ENCODE peak calls at places on chromosomes 7 and 10, in four cellular contexts. Q is GM13976, W is trophoblast cell, Y is D341Med. D is an unnamed sample.

GRCh38 chr10:112250555-112250954 is 32.6 kb upstream of the TECTB start:
- DNase-seq in Y (no peak), Q (no peak), W (no peak), D (no peak)

GRCh38 chr7:44194069-44194468 is 4.8 kb upstream of the GCK start:
- DNase-seq in Y (no peak), W (no peak), Q (no peak), D (no peak)

GRCh38 chr10:110843031-110843430 is 28.7 kb upstream of the PDCD4 start:
- DNase-seq in Q (peak; percentile 83), W (no peak), Y (no peak), D (no peak)

GRCh38 chr10:112823007-112823406 is 127.0 kb upstream of the TCF7L2 start:
- DNase-seq in Y (no peak), Q (no peak), W (no peak), D (no peak)

GRCh38 chr7:3063016-3063753 is 19.5 kb upstream of the CARD11 start:
- DNase-seq in Q (peak; percentile 73), Y (no peak), W (no peak), D (no peak)

GRCh38 chr7:102983602-102984001 is 70.8 kb downstream of the LRRC17 start:
- DNase-seq in Y (no peak), W (peak; percentile 78), Q (no peak), D (no peak)

GRCh38 chr7:25389489-25390106 is 161.3 kb upstream of the NPVF start:
- DNase-seq in Q (peak; percentile 20), Y (peak; percentile 41), W (no peak), D (peak; percentile 26)

GRCh38 chr10:130970341-130971122 is 341.0 kb downstream of the TCERG1L start:
- DNase-seq in W (no peak), Q (no peak), Y (no peak), D (no peak)

GRCh38 chr7:112124367-112124766 is 81.8 kb downstream of the DOCK4 start:
- DNase-seq in W (peak; percentile 17), Q (no peak), Y (no peak), D (no peak)

GRCh38 chr10:22325272-22325947 is 4.5 kb downstream of the BMI1 start:
- DNase-seq in W (peak; percentile 58), Q (peak; percentile 87), Y (peak; percentile 77), D (no peak)

GRCh38 chr10:62681211-62681940 is 123.1 kb upstream of the ADO start:
- DNase-seq in W (peak; percentile 17), Y (no peak), Q (peak; percentile 85), D (no peak)

GRCh38 chr7:31121641-31122040 is 69.5 kb downstream of the ADCYAP1R1 start:
- DNase-seq in Q (no peak), Y (no peak), W (no peak), D (no peak)